ENCODE peak calls at places on chromosomes 2 and 18, in eight cellular contexts. One of them, this sample, is unnamed.

GRCh38 chr2:481388-481787 is 193.5 kb upstream of the ALKAL2 start:
- DNase-seq in fibroblast of lung: no peak
- DNase-seq in astrocyte: no peak
- DNase-seq in colonic mucosa: no peak
- DNase-seq in endothelial cell of umbilical vein: no peak
- DNase-seq in SK-N-SH: no peak
- DNase-seq in HCT116: no peak
- DNase-seq in H9: peak
- DNase-seq in this sample: peak

GRCh38 chr2:228628682-228629081 is 447.2 kb upstream of the SPHKAP start:
- DNase-seq in fibroblast of lung: no peak
- DNase-seq in astrocyte: no peak
- DNase-seq in colonic mucosa: no peak
- DNase-seq in endothelial cell of umbilical vein: no peak
- DNase-seq in SK-N-SH: no peak
- DNase-seq in HCT116: no peak
- DNase-seq in H9: no peak
- DNase-seq in this sample: no peak

GRCh38 chr2:190119257-190119656 is 56.7 kb upstream of the MSTN start:
- DNase-seq in fibroblast of lung: peak
- DNase-seq in astrocyte: peak
- DNase-seq in colonic mucosa: no peak
- DNase-seq in endothelial cell of umbilical vein: peak
- DNase-seq in SK-N-SH: no peak
- DNase-seq in HCT116: no peak
- DNase-seq in H9: peak
- DNase-seq in this sample: peak

GRCh38 chr2:214192711-214193110 is 218.1 kb upstream of the VWC2L start:
- DNase-seq in fibroblast of lung: no peak
- DNase-seq in astrocyte: no peak
- DNase-seq in colonic mucosa: no peak
- DNase-seq in endothelial cell of umbilical vein: no peak
- DNase-seq in SK-N-SH: no peak
- DNase-seq in HCT116: no peak
- DNase-seq in H9: no peak
- DNase-seq in this sample: no peak

GRCh38 chr18:60965856-60966255 is 367.4 kb upstream of the CDH20 start:
- DNase-seq in fibroblast of lung: no peak
- DNase-seq in astrocyte: no peak
- DNase-seq in colonic mucosa: no peak
- DNase-seq in endothelial cell of umbilical vein: peak
- DNase-seq in SK-N-SH: no peak
- DNase-seq in HCT116: no peak
- DNase-seq in H9: no peak
- DNase-seq in this sample: no peak

GRCh38 chr2:36966370-36967235 is at the start of gene STRN:
- DNase-seq in fibroblast of lung: peak
- DNase-seq in astrocyte: peak
- DNase-seq in colonic mucosa: peak
- DNase-seq in endothelial cell of umbilical vein: peak
- DNase-seq in SK-N-SH: peak
- DNase-seq in HCT116: peak
- DNase-seq in H9: peak
- DNase-seq in this sample: peak

GRCh38 chr2:120261387-120262006 is 8.8 kb downstream of the RALB start:
- DNase-seq in fibroblast of lung: no peak
- DNase-seq in astrocyte: no peak
- DNase-seq in colonic mucosa: no peak
- DNase-seq in endothelial cell of umbilical vein: no peak
- DNase-seq in SK-N-SH: no peak
- DNase-seq in HCT116: no peak
- DNase-seq in H9: no peak
- DNase-seq in this sample: no peak

GRCh38 chr18:55224086-55224625 is 264.9 kb upstream of the CCDC68 start:
- DNase-seq in fibroblast of lung: peak
- DNase-seq in astrocyte: no peak
- DNase-seq in colonic mucosa: no peak
- DNase-seq in endothelial cell of umbilical vein: no peak
- DNase-seq in SK-N-SH: no peak
- DNase-seq in HCT116: no peak
- DNase-seq in H9: no peak
- DNase-seq in this sample: no peak

GRCh38 chr2:174827371-174828369 is 63.4 kb upstream of the CHRNA1 start:
- DNase-seq in fibroblast of lung: peak
- DNase-seq in astrocyte: peak
- DNase-seq in colonic mucosa: no peak
- DNase-seq in endothelial cell of umbilical vein: peak
- DNase-seq in SK-N-SH: no peak
- DNase-seq in HCT116: no peak
- DNase-seq in H9: no peak
- DNase-seq in this sample: peak

GRCh38 chr2:174535757-174536703 is 49.2 kb upstream of the GPR155 start:
- DNase-seq in fibroblast of lung: no peak
- DNase-seq in astrocyte: no peak
- DNase-seq in colonic mucosa: no peak
- DNase-seq in endothelial cell of umbilical vein: no peak
- DNase-seq in SK-N-SH: peak
- DNase-seq in HCT116: no peak
- DNase-seq in H9: no peak
- DNase-seq in this sample: no peak

GRCh38 chr2:53865264-53865663 is 5.5 kb upstream of the GPR75 start:
- DNase-seq in fibroblast of lung: no peak
- DNase-seq in astrocyte: no peak
- DNase-seq in colonic mucosa: no peak
- DNase-seq in endothelial cell of umbilical vein: no peak
- DNase-seq in SK-N-SH: no peak
- DNase-seq in HCT116: no peak
- DNase-seq in H9: no peak
- DNase-seq in this sample: no peak

GRCh38 chr18:36181898-36182506 is 5.3 kb upstream of the MOCOS start:
- DNase-seq in fibroblast of lung: no peak
- DNase-seq in astrocyte: no peak
- DNase-seq in colonic mucosa: no peak
- DNase-seq in endothelial cell of umbilical vein: no peak
- DNase-seq in SK-N-SH: no peak
- DNase-seq in HCT116: no peak
- DNase-seq in H9: no peak
- DNase-seq in this sample: no peak

GRCh38 chr2:215430528-215431187 is 5.2 kb downstream of the FN1 start:
- DNase-seq in fibroblast of lung: peak
- DNase-seq in astrocyte: peak
- DNase-seq in colonic mucosa: no peak
- DNase-seq in endothelial cell of umbilical vein: peak
- DNase-seq in SK-N-SH: no peak
- DNase-seq in HCT116: no peak
- DNase-seq in H9: no peak
- DNase-seq in this sample: no peak

GRCh38 chr2:215429424-215429823 is 6.4 kb downstream of the FN1 start:
- DNase-seq in fibroblast of lung: peak
- DNase-seq in astrocyte: no peak
- DNase-seq in colonic mucosa: no peak
- DNase-seq in endothelial cell of umbilical vein: no peak
- DNase-seq in SK-N-SH: no peak
- DNase-seq in HCT116: no peak
- DNase-seq in H9: no peak
- DNase-seq in this sample: no peak

GRCh38 chr2:215431778-215432758 is 3.8 kb downstream of the FN1 start:
- DNase-seq in fibroblast of lung: no peak
- DNase-seq in astrocyte: peak
- DNase-seq in colonic mucosa: no peak
- DNase-seq in endothelial cell of umbilical vein: peak
- DNase-seq in SK-N-SH: no peak
- DNase-seq in HCT116: no peak
- DNase-seq in H9: no peak
- DNase-seq in this sample: no peak

GRCh38 chr2:215432759-215433594 is 2.9 kb downstream of the FN1 start:
- DNase-seq in fibroblast of lung: no peak
- DNase-seq in astrocyte: no peak
- DNase-seq in colonic mucosa: no peak
- DNase-seq in endothelial cell of umbilical vein: peak
- DNase-seq in SK-N-SH: no peak
- DNase-seq in HCT116: no peak
- DNase-seq in H9: no peak
- DNase-seq in this sample: no peak

DNA sequence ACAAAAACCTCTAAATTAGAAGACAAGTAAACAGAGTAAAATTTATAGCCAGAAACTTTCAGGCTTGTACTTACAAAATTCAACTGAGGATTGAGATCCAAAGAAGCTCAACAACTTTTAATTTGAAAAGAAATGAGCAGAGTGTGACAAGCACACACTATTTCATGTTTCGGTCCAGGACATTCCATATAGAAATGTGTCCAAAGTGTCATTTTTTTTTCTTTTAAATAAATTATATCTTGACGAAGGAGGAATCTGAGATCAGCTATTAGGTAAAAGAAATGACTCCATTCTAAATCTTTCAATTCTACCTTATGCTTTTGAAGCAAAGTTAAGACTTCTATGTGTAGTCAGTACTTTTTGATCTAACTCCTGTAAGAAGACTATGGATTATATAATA is 4.6 kb downstream of the FN1 start:
- DNase-seq in fibroblast of lung: no peak
- DNase-seq in astrocyte: no peak
- DNase-seq in colonic mucosa: no peak
- DNase-seq in endothelial cell of umbilical vein: no peak
- DNase-seq in SK-N-SH: no peak
- DNase-seq in HCT116: no peak
- DNase-seq in H9: no peak
- DNase-seq in this sample: no peak
- H3K9ac ChIP-seq in fibroblast of lung: no peak
- H3K9ac ChIP-seq in astrocyte: peak
- H3K9ac ChIP-seq in colonic mucosa: no peak
- H3K9ac ChIP-seq in endothelial cell of umbilical vein: peak
- H3K9ac ChIP-seq in SK-N-SH: peak
- H3K9ac ChIP-seq in HCT116: no peak
- H3K9ac ChIP-seq in H9: no peak
- H3K9ac ChIP-seq in this sample: no peak

GRCh38 chr18:23837591-23837990 is 148.3 kb downstream of the LAMA3 start:
- DNase-seq in fibroblast of lung: peak
- DNase-seq in astrocyte: peak
- DNase-seq in colonic mucosa: no peak
- DNase-seq in endothelial cell of umbilical vein: peak
- DNase-seq in SK-N-SH: no peak
- DNase-seq in HCT116: no peak
- DNase-seq in H9: no peak
- DNase-seq in this sample: no peak

GRCh38 chr18:23835506-23835905 is 146.3 kb downstream of the LAMA3 start:
- DNase-seq in fibroblast of lung: no peak
- DNase-seq in astrocyte: no peak
- DNase-seq in colonic mucosa: no peak
- DNase-seq in endothelial cell of umbilical vein: no peak
- DNase-seq in SK-N-SH: no peak
- DNase-seq in HCT116: no peak
- DNase-seq in H9: no peak
- DNase-seq in this sample: no peak

GRCh38 chr18:23842305-23842704 is 153.1 kb downstream of the LAMA3 start:
- DNase-seq in fibroblast of lung: no peak
- DNase-seq in astrocyte: no peak
- DNase-seq in colonic mucosa: no peak
- DNase-seq in endothelial cell of umbilical vein: no peak
- DNase-seq in SK-N-SH: no peak
- DNase-seq in HCT116: no peak
- DNase-seq in H9: no peak
- DNase-seq in this sample: no peak

GRCh38 chr18:23838233-23838632 is 149.0 kb downstream of the LAMA3 start:
- DNase-seq in fibroblast of lung: no peak
- DNase-seq in astrocyte: no peak
- DNase-seq in colonic mucosa: no peak
- DNase-seq in endothelial cell of umbilical vein: no peak
- DNase-seq in SK-N-SH: no peak
- DNase-seq in HCT116: no peak
- DNase-seq in H9: no peak
- DNase-seq in this sample: no peak

DNA sequence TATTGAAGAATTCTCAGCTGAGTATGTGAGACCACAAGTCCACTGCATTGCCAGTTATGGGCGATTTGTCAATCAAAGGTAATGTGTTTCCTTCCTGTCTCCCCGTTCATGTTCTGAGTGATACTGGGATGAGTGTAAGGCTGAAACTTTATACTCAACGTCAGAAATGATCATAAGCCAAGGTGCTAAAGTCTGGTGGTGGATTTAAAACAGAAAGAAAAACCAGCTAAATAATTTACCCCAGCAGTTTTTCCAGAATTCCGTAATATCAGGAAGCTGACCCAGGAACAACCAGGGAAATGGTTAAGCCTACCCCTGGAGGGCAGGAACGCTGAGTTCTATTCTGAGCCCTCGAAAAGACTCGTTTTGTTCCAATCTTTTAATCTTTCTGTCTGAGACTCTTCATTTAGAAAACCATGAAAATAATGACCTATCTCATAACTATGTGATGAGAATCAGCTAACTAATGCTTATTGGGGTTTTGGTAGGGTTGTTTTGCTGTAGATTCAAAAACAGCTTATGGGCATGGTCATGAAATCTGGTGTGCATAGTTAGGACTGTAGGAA is 149.6 kb downstream of the LAMA3 start:
- DNase-seq in fibroblast of lung: peak
- DNase-seq in astrocyte: peak
- DNase-seq in colonic mucosa: no peak
- DNase-seq in endothelial cell of umbilical vein: peak
- DNase-seq in SK-N-SH: no peak
- DNase-seq in HCT116: no peak
- DNase-seq in H9: no peak
- DNase-seq in this sample: no peak
- TF ChIP-seq CTCF in fibroblast of lung: no peak
- TF ChIP-seq CTCF in astrocyte: no peak
- TF ChIP-seq CTCF in colonic mucosa: no peak
- TF ChIP-seq CTCF in endothelial cell of umbilical vein: no peak
- TF ChIP-seq CTCF in SK-N-SH: no peak
- TF ChIP-seq CTCF in HCT116: no peak
- TF ChIP-seq CTCF in H9: no peak
- TF ChIP-seq CTCF in this sample: no peak

GRCh38 chr2:196902828-196903227 is 23.7 kb downstream of the PGAP1 start:
- DNase-seq in fibroblast of lung: peak
- DNase-seq in astrocyte: peak
- DNase-seq in colonic mucosa: no peak
- DNase-seq in endothelial cell of umbilical vein: no peak
- DNase-seq in SK-N-SH: no peak
- DNase-seq in HCT116: no peak
- DNase-seq in H9: no peak
- DNase-seq in this sample: no peak

GRCh38 chr2:196900843-196901242 is 25.7 kb downstream of the PGAP1 start:
- DNase-seq in fibroblast of lung: no peak
- DNase-seq in astrocyte: no peak
- DNase-seq in colonic mucosa: no peak
- DNase-seq in endothelial cell of umbilical vein: no peak
- DNase-seq in SK-N-SH: no peak
- DNase-seq in HCT116: no peak
- DNase-seq in H9: no peak
- DNase-seq in this sample: no peak

GRCh38 chr2:196899976-196900375 is 26.5 kb downstream of the PGAP1 start:
- DNase-seq in fibroblast of lung: no peak
- DNase-seq in astrocyte: no peak
- DNase-seq in colonic mucosa: no peak
- DNase-seq in endothelial cell of umbilical vein: no peak
- DNase-seq in SK-N-SH: no peak
- DNase-seq in HCT116: no peak
- DNase-seq in H9: no peak
- DNase-seq in this sample: no peak
- H3K9ac ChIP-seq in fibroblast of lung: no peak
- H3K9ac ChIP-seq in astrocyte: no peak
- H3K9ac ChIP-seq in colonic mucosa: no peak
- H3K9ac ChIP-seq in endothelial cell of umbilical vein: no peak
- H3K9ac ChIP-seq in SK-N-SH: no peak
- H3K9ac ChIP-seq in HCT116: no peak
- H3K9ac ChIP-seq in H9: no peak
- H3K9ac ChIP-seq in this sample: no peak

GRCh38 chr2:74740395-74741075 is 86.5 kb downstream of the SEMA4F start:
- DNase-seq in fibroblast of lung: peak
- DNase-seq in astrocyte: peak
- DNase-seq in colonic mucosa: peak
- DNase-seq in endothelial cell of umbilical vein: peak
- DNase-seq in SK-N-SH: no peak
- DNase-seq in HCT116: peak
- DNase-seq in H9: peak
- DNase-seq in this sample: peak
- TF ChIP-seq CTCF in fibroblast of lung: no peak
- TF ChIP-seq CTCF in astrocyte: no peak
- TF ChIP-seq CTCF in colonic mucosa: no peak
- TF ChIP-seq CTCF in endothelial cell of umbilical vein: no peak
- TF ChIP-seq CTCF in SK-N-SH: no peak
- TF ChIP-seq CTCF in HCT116: no peak
- TF ChIP-seq CTCF in H9: no peak
- TF ChIP-seq CTCF in this sample: no peak

This sample was measured in endodermal cell.